ENCODE peak calls at places on chromosomes 11 and 22, in seven cellular contexts. One of them, this sample, is unnamed.
A peak's percentile ranks its signal among the peaks of the same experiment; 100 is the strongest.

GRCh38 chr11:111736191-111736590 is 30.0 kb downstream of the PPP2R1B start:
- DNase-seq in AG04450: peak; percentile 57
- DNase-seq in bronchial epithelial cell: no peak
- DNase-seq in fibroblast of mammary gland: peak; percentile 78
- DNase-seq in IMR-90: peak; percentile 80
- DNase-seq in dorsolateral prefrontal cortex: no peak
- DNase-seq in effector memory CD4-positive, alpha-beta T cell: no peak
- DNase-seq in this sample: peak; percentile 88

GRCh38 chr22:17966403-17966717 is 58.0 kb downstream of the MICAL3 start:
- DNase-seq in bronchial epithelial cell: no peak
- DNase-seq in dorsolateral prefrontal cortex: no peak
- DNase-seq in effector memory CD4-positive, alpha-beta T cell: no peak
- DNase-seq in fibroblast of mammary gland: no peak
- DNase-seq in IMR-90: no peak
- DNase-seq in AG04450: no peak
- DNase-seq in this sample: no peak

GRCh38 chr11:104883342-104883741 is 14.9 kb downstream of the CASP12 start:
- DNase-seq in AG04450: no peak
- DNase-seq in dorsolateral prefrontal cortex: no peak
- DNase-seq in IMR-90: no peak
- DNase-seq in effector memory CD4-positive, alpha-beta T cell: no peak
- DNase-seq in fibroblast of mammary gland: no peak
- DNase-seq in bronchial epithelial cell: peak; percentile 64
- DNase-seq in this sample: no peak

GRCh38 chr22:42603427-42603826 is 11.3 kb downstream of the POLDIP3 start:
- DNase-seq in IMR-90: no peak
- DNase-seq in bronchial epithelial cell: no peak
- DNase-seq in dorsolateral prefrontal cortex: no peak
- DNase-seq in effector memory CD4-positive, alpha-beta T cell: no peak
- DNase-seq in fibroblast of mammary gland: no peak
- DNase-seq in AG04450: no peak
- DNase-seq in this sample: no peak

GRCh38 chr11:125762445-125762844 is 16.2 kb downstream of the PATE2 start:
- DNase-seq in bronchial epithelial cell: no peak
- DNase-seq in IMR-90: no peak
- DNase-seq in dorsolateral prefrontal cortex: no peak
- DNase-seq in AG04450: no peak
- DNase-seq in fibroblast of mammary gland: no peak
- DNase-seq in effector memory CD4-positive, alpha-beta T cell: no peak
- DNase-seq in this sample: no peak

GRCh38 chr22:28978158-28978557 is 83.5 kb downstream of the C22orf31 start:
- DNase-seq in dorsolateral prefrontal cortex: peak; percentile 46
- DNase-seq in AG04450: no peak
- DNase-seq in bronchial epithelial cell: peak; percentile 71
- DNase-seq in IMR-90: peak; percentile 54
- DNase-seq in fibroblast of mammary gland: peak; percentile 69
- DNase-seq in effector memory CD4-positive, alpha-beta T cell: no peak
- DNase-seq in this sample: no peak

GRCh38 chr11:59172345-59173079 is 580 bp downstream of the DTX4 start:
- DNase-seq in fibroblast of mammary gland: no peak
- DNase-seq in dorsolateral prefrontal cortex: no peak
- DNase-seq in effector memory CD4-positive, alpha-beta T cell: no peak
- DNase-seq in IMR-90: no peak
- DNase-seq in AG04450: no peak
- DNase-seq in bronchial epithelial cell: no peak
- DNase-seq in this sample: no peak

GRCh38 chr11:798093-798713 is at the start of gene SLC25A22:
- DNase-seq in AG04450: no peak
- DNase-seq in dorsolateral prefrontal cortex: peak; percentile 77
- DNase-seq in effector memory CD4-positive, alpha-beta T cell: peak; percentile 71
- DNase-seq in IMR-90: peak; percentile 71
- DNase-seq in bronchial epithelial cell: peak; percentile 55
- DNase-seq in fibroblast of mammary gland: peak; percentile 67
- DNase-seq in this sample: peak; percentile 62

GRCh38 chr11:11105361-11105760 is 247.5 kb upstream of the ZBED5 start:
- DNase-seq in AG04450: no peak
- DNase-seq in effector memory CD4-positive, alpha-beta T cell: no peak
- DNase-seq in dorsolateral prefrontal cortex: no peak
- DNase-seq in fibroblast of mammary gland: no peak
- DNase-seq in bronchial epithelial cell: no peak
- DNase-seq in IMR-90: no peak
- DNase-seq in this sample: no peak

GRCh38 chr11:15905334-15905733 is 451.0 kb downstream of the SOX6 start:
- DNase-seq in IMR-90: no peak
- DNase-seq in bronchial epithelial cell: no peak
- DNase-seq in effector memory CD4-positive, alpha-beta T cell: no peak
- DNase-seq in fibroblast of mammary gland: no peak
- DNase-seq in dorsolateral prefrontal cortex: no peak
- DNase-seq in AG04450: no peak
- DNase-seq in this sample: no peak

GRCh38 chr11:112289588-112290461 is 29.2 kb upstream of the PLET1 start:
- DNase-seq in bronchial epithelial cell: peak; percentile 37
- DNase-seq in dorsolateral prefrontal cortex: peak; percentile 85
- DNase-seq in AG04450: no peak
- DNase-seq in effector memory CD4-positive, alpha-beta T cell: peak; percentile 74
- DNase-seq in fibroblast of mammary gland: peak; percentile 36
- DNase-seq in IMR-90: peak; percentile 35
- DNase-seq in this sample: peak; percentile 66

GRCh38 chr11:9397746-9398680 is 13.6 kb downstream of the IPO7 start:
- DNase-seq in fibroblast of mammary gland: no peak
- DNase-seq in IMR-90: no peak
- DNase-seq in AG04450: no peak
- DNase-seq in bronchial epithelial cell: no peak
- DNase-seq in effector memory CD4-positive, alpha-beta T cell: no peak
- DNase-seq in dorsolateral prefrontal cortex: no peak
- DNase-seq in this sample: no peak

DNA sequence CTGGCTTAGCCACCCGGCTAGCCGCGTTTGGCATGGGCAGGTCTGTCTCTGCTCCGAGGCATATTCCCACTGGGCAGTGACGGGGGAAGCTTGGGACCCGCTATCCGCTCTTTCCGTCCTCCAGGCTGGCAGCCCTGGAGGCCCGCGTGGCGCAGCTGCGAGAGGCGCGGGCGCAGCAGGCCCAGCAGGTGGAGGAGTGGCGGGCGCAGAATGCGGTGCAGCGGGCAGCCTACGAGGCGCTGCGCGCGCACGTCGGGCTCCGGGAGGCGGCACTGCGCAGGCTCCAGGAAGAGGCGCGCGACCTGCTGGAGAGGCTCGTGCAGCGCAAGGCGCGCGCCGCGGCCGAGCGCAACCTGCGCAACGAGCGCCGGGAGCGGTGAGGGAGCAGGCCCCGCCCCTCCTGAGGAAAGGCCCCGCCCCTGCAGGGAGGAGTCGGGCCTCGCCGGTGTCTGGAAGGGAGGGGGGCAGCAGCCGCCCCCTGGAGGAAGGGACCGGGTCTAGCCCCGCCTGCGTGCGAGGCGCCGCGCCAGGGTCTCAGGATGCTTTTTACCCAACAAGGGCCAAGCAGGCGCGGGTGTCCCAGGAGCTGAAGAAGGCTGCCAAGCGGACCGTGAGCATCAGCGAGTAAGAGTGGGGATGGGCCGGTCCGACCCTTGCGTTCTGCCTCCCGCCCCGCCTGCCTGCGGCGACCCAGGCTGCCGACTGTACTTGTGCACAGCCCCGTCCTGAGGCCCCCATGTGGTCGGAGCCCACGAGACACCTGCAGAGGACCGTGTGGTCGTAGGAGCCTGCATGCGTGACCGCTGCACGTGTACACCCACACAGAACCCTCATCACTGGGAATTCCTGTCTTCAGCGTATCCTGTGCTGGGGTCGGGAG is 7.9 kb downstream of the ATG16L2 start:
- DNase-seq in dorsolateral prefrontal cortex: peak; percentile 90
- DNase-seq in IMR-90: peak; percentile 84
- DNase-seq in effector memory CD4-positive, alpha-beta T cell: peak; percentile 82
- DNase-seq in bronchial epithelial cell: peak; percentile 74
- DNase-seq in AG04450: peak; percentile 58
- DNase-seq in fibroblast of mammary gland: peak; percentile 77
- DNase-seq in this sample: peak; percentile 76
- H3K4me3 ChIP-seq in dorsolateral prefrontal cortex: peak overlapping the region; percentile 62
- H3K4me3 ChIP-seq in IMR-90: peak overlapping the region; percentile 57
- H3K4me3 ChIP-seq in effector memory CD4-positive, alpha-beta T cell: no peak overlapping the region
- H3K4me3 ChIP-seq in bronchial epithelial cell: peak overlapping the region; percentile 50
- H3K4me3 ChIP-seq in AG04450: peak overlapping the region; percentile 63
- H3K4me3 ChIP-seq in fibroblast of mammary gland: peak overlapping the region; percentile 54
- H3K4me3 ChIP-seq in this sample: peak overlapping the region; percentile 64

DNA sequence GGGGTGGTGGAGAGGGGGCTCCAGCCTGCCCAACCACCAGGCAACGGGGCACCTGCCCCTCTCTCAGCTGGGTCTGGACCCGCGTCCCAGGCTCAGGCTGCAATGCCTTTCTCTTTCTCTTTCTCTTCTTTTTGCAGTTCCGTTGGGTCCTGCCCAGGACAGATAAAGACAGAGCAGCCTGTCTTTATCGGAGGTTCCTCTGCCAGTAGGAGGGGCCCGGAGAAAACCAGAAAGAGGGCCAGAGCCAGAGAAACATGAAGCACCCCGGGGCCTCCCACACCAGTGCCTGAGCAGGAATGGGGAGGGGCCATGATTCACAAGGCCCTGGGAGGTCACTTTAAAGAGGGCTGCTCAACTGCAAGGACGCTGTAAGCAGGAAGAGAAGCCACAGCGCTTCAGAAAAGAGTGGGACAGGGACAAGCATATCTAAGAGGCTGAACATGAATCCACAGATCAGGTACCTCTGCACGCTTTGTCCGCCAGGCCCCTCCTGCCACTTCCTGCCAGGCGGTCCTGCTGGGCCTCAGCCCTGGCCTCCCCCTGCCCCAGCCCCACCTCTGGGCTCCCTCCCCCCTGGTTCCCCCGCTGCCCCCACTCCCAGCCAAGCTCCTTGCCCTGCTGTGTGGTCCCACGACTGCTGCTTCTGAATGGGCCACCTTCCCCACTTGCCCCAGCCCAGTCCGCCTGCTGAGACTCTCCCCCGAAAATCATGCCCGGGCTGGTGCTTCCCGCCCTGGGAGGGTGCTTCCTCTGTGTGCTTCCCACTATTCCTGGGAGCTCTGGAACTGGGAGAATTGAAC is at the start of gene APOBEC3C:
- DNase-seq in IMR-90: peak; percentile 90
- DNase-seq in fibroblast of mammary gland: peak; percentile 88
- DNase-seq in bronchial epithelial cell: peak; percentile 81
- DNase-seq in dorsolateral prefrontal cortex: peak; percentile 42
- DNase-seq in effector memory CD4-positive, alpha-beta T cell: peak; percentile 62
- DNase-seq in AG04450: peak; percentile 74
- DNase-seq in this sample: peak; percentile 83
- H3K4me3 ChIP-seq in IMR-90: peak within 1 kb of the TSS; percentile 81
- H3K4me3 ChIP-seq in fibroblast of mammary gland: peak within 1 kb of the TSS; percentile 71
- H3K4me3 ChIP-seq in bronchial epithelial cell: peak within 1 kb of the TSS; percentile 76
- H3K4me3 ChIP-seq in dorsolateral prefrontal cortex: peak within 1 kb of the TSS; percentile 43
- H3K4me3 ChIP-seq in effector memory CD4-positive, alpha-beta T cell: peak within 1 kb of the TSS; percentile 49
- H3K4me3 ChIP-seq in AG04450: peak within 1 kb of the TSS; percentile 75
- H3K4me3 ChIP-seq in this sample: peak within 1 kb of the TSS; percentile 64

GRCh38 chr11:33692013-33692504 is 8.6 kb downstream of the C11orf91 start:
- DNase-seq in effector memory CD4-positive, alpha-beta T cell: no peak
- DNase-seq in dorsolateral prefrontal cortex: peak; percentile 69
- DNase-seq in IMR-90: peak; percentile 98
- DNase-seq in AG04450: peak; percentile 91
- DNase-seq in bronchial epithelial cell: peak; percentile 98
- DNase-seq in fibroblast of mammary gland: peak; percentile 97
- DNase-seq in this sample: peak; percentile 96
- H3K4me3 ChIP-seq in effector memory CD4-positive, alpha-beta T cell: no peak overlapping the region
- H3K4me3 ChIP-seq in dorsolateral prefrontal cortex: no peak overlapping the region
- H3K4me3 ChIP-seq in IMR-90: peak overlapping the region; percentile 4
- H3K4me3 ChIP-seq in AG04450: peak overlapping the region; percentile 38
- H3K4me3 ChIP-seq in bronchial epithelial cell: no peak overlapping the region
- H3K4me3 ChIP-seq in fibroblast of mammary gland: peak overlapping the region; percentile 9
- H3K4me3 ChIP-seq in this sample: peak overlapping the region; percentile 45

GRCh38 chr11:85132839-85133238 is 494.3 kb downstream of the DLG2 start:
- DNase-seq in effector memory CD4-positive, alpha-beta T cell: no peak
- DNase-seq in IMR-90: peak; percentile 7
- DNase-seq in AG04450: no peak
- DNase-seq in fibroblast of mammary gland: peak; percentile 10
- DNase-seq in bronchial epithelial cell: no peak
- DNase-seq in dorsolateral prefrontal cortex: peak; percentile 47
- DNase-seq in this sample: no peak

GRCh38 chr11:85133636-85134035 is 493.5 kb downstream of the DLG2 start:
- DNase-seq in AG04450: no peak
- DNase-seq in dorsolateral prefrontal cortex: no peak
- DNase-seq in bronchial epithelial cell: no peak
- DNase-seq in fibroblast of mammary gland: no peak
- DNase-seq in effector memory CD4-positive, alpha-beta T cell: no peak
- DNase-seq in IMR-90: no peak
- DNase-seq in this sample: no peak

DNA sequence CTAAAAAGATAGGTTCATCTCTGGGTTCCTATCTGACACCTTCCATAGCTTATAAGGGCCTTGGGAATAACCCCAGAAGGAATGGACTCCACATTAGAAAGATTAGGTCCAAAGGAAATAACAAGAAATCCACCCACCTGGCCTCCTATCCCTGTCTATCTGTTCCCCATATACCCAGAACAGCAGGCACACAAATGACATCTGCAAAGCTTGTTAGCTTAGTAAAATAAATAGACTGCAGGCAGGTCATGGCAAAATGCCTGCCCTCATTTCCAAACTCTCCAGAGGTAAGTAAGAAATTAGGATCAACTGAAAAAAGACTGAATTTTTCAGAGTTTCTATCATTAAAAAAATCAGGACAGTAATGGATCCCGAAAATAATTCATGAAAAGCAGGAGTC is 489.5 kb downstream of the DLG2 start:
- DNase-seq in IMR-90: no peak
- DNase-seq in AG04450: no peak
- DNase-seq in effector memory CD4-positive, alpha-beta T cell: no peak
- DNase-seq in bronchial epithelial cell: no peak
- DNase-seq in dorsolateral prefrontal cortex: no peak
- DNase-seq in fibroblast of mammary gland: no peak
- DNase-seq in this sample: no peak
- H3K4me3 ChIP-seq in IMR-90: no peak overlapping the region
- H3K4me3 ChIP-seq in AG04450: no peak overlapping the region
- H3K4me3 ChIP-seq in effector memory CD4-positive, alpha-beta T cell: no peak overlapping the region
- H3K4me3 ChIP-seq in bronchial epithelial cell: no peak overlapping the region
- H3K4me3 ChIP-seq in dorsolateral prefrontal cortex: no peak overlapping the region
- H3K4me3 ChIP-seq in fibroblast of mammary gland: no peak overlapping the region
- H3K4me3 ChIP-seq in this sample: no peak overlapping the region